ENCODE peak calls at places on chromosome 4, in nine cellular contexts. U, M, L, E, P, I, F, G and R are unnamed samples.

GRCh38 chr4:148017801-148018200 is 285.9 kb downstream of the ARHGAP10 start:
- DNase-seq in E (no peak), P (no peak), F (no peak), I (no peak), G (no peak), U (no peak), M (peak), L (no peak), R (no peak)

GRCh38 chr4:151489462-151490203 is 80.7 kb downstream of the FHIP1A start:
- DNase-seq in I (no peak), U (no peak), P (peak), G (peak), E (no peak), M (no peak), F (no peak), L (no peak), R (no peak)

GRCh38 chr4:15295421-15296162 is 132.2 kb upstream of the C1QTNF7 start:
- DNase-seq in E (no peak), F (no peak), G (no peak), L (no peak), M (peak), I (no peak), P (no peak), U (no peak), R (no peak)

GRCh38 chr4:35725131-35725530 is 519.2 kb downstream of the ARAP2 start:
- DNase-seq in I (no peak), M (no peak), U (no peak), G (peak), E (no peak), L (no peak), F (no peak), P (no peak), R (no peak)

GRCh38 chr4:184812651-184813181 is 13.1 kb downstream of the ACSL1 start:
- DNase-seq in P (no peak), I (peak), E (peak), F (peak), L (peak), U (no peak), M (no peak), G (no peak), R (no peak)

GRCh38 chr4:40916218-40916555 is 166.4 kb downstream of the NSUN7 start:
- DNase-seq in M (no peak), U (no peak), F (no peak), I (peak), G (no peak), E (peak), L (peak), P (no peak), R (no peak)

GRCh38 chr4:130395871-130396270 is 1299.9 kb downstream of the C4orf33 start:
- DNase-seq in L (peak), I (peak), M (peak), U (no peak), E (peak), F (peak), G (no peak), P (no peak), R (no peak)

GRCh38 chr4:25437951-25438350 is 60.9 kb downstream of the ANAPC4 start:
- DNase-seq in G (no peak), L (no peak), F (no peak), E (no peak), P (no peak), M (no peak), U (no peak), I (no peak), R (no peak)

GRCh38 chr4:40890199-40890598 is 140.4 kb downstream of the NSUN7 start:
- DNase-seq in G (no peak), L (no peak), M (no peak), E (no peak), P (no peak), F (no peak), I (no peak), U (no peak), R (no peak)

GRCh38 chr4:95409127-95409526 is 139.6 kb downstream of the UNC5C start:
- DNase-seq in G (no peak), U (no peak), L (peak), P (no peak), M (no peak), I (peak), F (peak), E (no peak), R (no peak)

GRCh38 chr4:7775396-7775795 is 164.3 kb downstream of the AFAP1 start:
- DNase-seq in I (no peak), G (no peak), F (no peak), L (no peak), P (no peak), M (no peak), U (peak), E (no peak), R (no peak)

GRCh38 chr4:7778524-7779193 is 161.0 kb downstream of the AFAP1 start:
- DNase-seq in G (no peak), M (no peak), U (peak), P (no peak), I (no peak), F (no peak), L (peak), E (no peak), R (no peak)

GRCh38 chr4:7777017-7777710 is 162.5 kb downstream of the AFAP1 start:
- DNase-seq in L (no peak), E (no peak), F (no peak), I (no peak), M (no peak), P (no peak), G (no peak), U (peak), R (no peak)

GRCh38 chr4:7779194-7779768 is 160.4 kb downstream of the AFAP1 start:
- DNase-seq in U (peak), M (peak), L (peak), G (peak), F (no peak), E (peak), P (no peak), I (peak), R (no peak)

DNA sequence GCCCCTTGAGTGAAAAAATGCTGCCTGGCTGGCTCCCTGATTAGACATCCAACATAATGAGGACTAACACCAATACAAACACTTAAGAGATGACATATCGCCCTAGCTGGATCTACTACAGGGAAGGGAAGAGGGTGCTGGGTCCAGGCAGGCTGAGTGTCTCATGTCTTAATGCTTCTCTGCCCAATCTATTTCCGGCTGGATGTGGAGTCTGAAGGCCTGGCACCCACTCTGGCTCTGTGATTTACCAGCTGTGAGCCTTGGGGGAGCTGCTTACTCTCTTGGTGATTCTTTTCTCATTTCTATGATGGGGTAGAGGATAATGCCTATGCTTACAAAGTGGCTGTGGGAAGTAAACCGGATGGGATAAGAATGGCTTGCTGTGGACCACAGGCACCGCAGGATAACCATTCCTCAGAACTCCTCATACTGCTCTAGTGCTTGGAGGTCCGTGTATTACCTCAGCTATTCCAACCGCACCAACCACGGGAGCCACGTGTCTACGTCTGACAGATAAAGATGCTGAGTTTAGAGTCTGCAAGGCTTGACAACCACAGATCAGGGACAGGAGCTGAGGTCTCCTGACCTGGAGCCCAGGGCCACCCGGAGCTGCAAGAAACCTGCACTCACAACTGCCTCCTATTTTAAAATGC is 161.7 kb downstream of the AFAP1 start:
- DNase-seq in G (no peak), L (no peak), E (no peak), U (peak), M (no peak), F (no peak), P (no peak), I (peak), R (no peak)
- H3K27ac ChIP-seq in G (no peak), L (peak), E (no peak), U (peak), M (peak), F (no peak), P (peak), I (peak), R (peak)

DNA sequence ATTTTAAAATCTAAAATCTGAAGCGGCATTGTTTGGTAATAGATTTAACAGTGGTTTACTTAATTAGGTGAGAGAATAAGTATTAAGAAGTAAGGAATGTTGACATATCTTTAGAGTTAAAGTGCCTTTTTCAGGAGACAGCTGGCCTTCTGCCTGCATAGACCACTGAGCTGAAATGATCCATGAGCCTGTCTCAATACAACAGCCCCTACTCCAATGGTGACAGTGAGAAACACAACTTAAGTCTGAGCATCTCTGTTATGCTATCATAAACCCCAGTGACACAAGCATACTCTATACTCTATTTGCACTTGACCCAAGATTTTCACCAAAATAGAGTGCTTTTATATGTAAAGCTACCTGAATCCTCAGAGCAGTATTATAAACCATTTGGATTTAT is 137.9 kb downstream of the GRIA2 start:
- DNase-seq in L (no peak), M (no peak), I (no peak), P (no peak), E (no peak), U (no peak), G (no peak), F (no peak), R (no peak)
- H3K4me3 ChIP-seq in L (no peak), M (no peak), I (no peak), P (no peak), E (no peak), U (no peak), G (no peak), F (no peak), R (no peak)

GRCh38 chr4:168607215-168607614 is 110.4 kb downstream of the PALLD start:
- DNase-seq in F (no peak), U (no peak), P (no peak), I (no peak), L (no peak), G (no peak), E (no peak), M (no peak), R (no peak)
- H3K27ac ChIP-seq in F (no peak), U (no peak), P (no peak), I (no peak), L (no peak), G (no peak), E (no peak), M (peak), R (no peak)

GRCh38 chr4:157358851-157359250 is 138.3 kb downstream of the GRIA2 start:
- DNase-seq in M (no peak), G (no peak), E (no peak), P (no peak), F (no peak), L (no peak), I (no peak), U (no peak), R (no peak)
- H3K4me3 ChIP-seq in M (no peak), G (no peak), E (no peak), P (no peak), F (no peak), L (no peak), I (no peak), U (no peak), R (no peak)

GRCh38 chr4:166726832-166727231 is 507.5 kb downstream of the SPOCK3 start:
- DNase-seq in L (no peak), F (no peak), P (no peak), U (no peak), G (no peak), I (no peak), M (no peak), E (no peak), R (no peak)
- H3K27ac ChIP-seq in L (no peak), F (no peak), P (no peak), U (no peak), G (no peak), I (no peak), M (no peak), E (no peak), R (no peak)